ENCODE peak calls at places on chromosomes 13 and 19, in seven cellular contexts. G is NCI-H1436; A is A549; F is cortex of kidney; M is GM23338; Q is HFF-Myc; P is naive thymus-derived CD8-positive, alpha-beta T cell. V is an unnamed sample.

GRCh38 chr13:25927966-25928365 is 123.8 kb downstream of the SHISA2 start:
- DNase-seq in Q (no peak), G (no peak), A (no peak), P (no peak), M (no peak), F (no peak), V (no peak)

GRCh38 chr19:1767464-1767933 is 14.2 kb downstream of the ONECUT3 start:
- DNase-seq in M (no peak), P (peak; percentile 69), Q (no peak), A (peak; percentile 71), G (peak; percentile 38), F (no peak), V (no peak)

GRCh38 chr13:30047154-30047874 is 196.9 kb upstream of the UBL3 start:
- DNase-seq in A (no peak), F (no peak), M (no peak), G (no peak), P (peak; percentile 15), Q (no peak), V (no peak)

GRCh38 chr19:46031781-46032596 is 8.8 kb downstream of the IGFL4 start:
- DNase-seq in M (no peak), A (no peak), Q (no peak), P (no peak), G (no peak), F (no peak), V (no peak)

GRCh38 chr13:53201454-53202225 is 173.0 kb downstream of the OLFM4 start:
- DNase-seq in A (no peak), F (no peak), G (no peak), M (peak; percentile 65), Q (no peak), P (no peak), V (no peak)

GRCh38 chr13:53382008-53382407 is 353.4 kb downstream of the OLFM4 start:
- DNase-seq in Q (no peak), P (no peak), M (peak; percentile 69), G (peak; percentile 2), A (no peak), F (no peak), V (no peak)

GRCh38 chr13:76886292-76887061 is at the start of gene KCTD12:
- DNase-seq in G (peak; percentile 76), A (peak; percentile 14), M (peak; percentile 82), P (peak; percentile 85), Q (peak; percentile 35), F (no peak), V (peak; percentile 94)

GRCh38 chr13:94988654-94989053 is 276.3 kb upstream of the SOX21 start:
- DNase-seq in P (no peak), Q (no peak), M (peak; percentile 55), F (no peak), A (no peak), G (no peak), V (no peak)

GRCh38 chr19:38850976-38851621 is 1.3 kb upstream of the HNRNPL start:
- DNase-seq in P (peak; percentile 58), M (peak; percentile 65), G (no peak), A (no peak), F (no peak), Q (no peak), V (no peak)

GRCh38 chr19:31610036-31610435 is 260.8 kb upstream of the TSHZ3 start:
- DNase-seq in M (no peak), Q (no peak), G (no peak), P (no peak), F (no peak), A (no peak), V (no peak)

GRCh38 chr19:18396471-18397241 is 766 bp downstream of the LRRC25 start:
- DNase-seq in P (no peak), G (no peak), A (no peak), M (no peak), F (no peak), Q (no peak), V (no peak)

GRCh38 chr19:917323-918151 is at the start of gene KISS1R:
- DNase-seq in Q (no peak), A (peak; percentile 51), P (peak; percentile 45), F (no peak), M (peak; percentile 93), G (no peak), V (no peak)

GRCh38 chr13:39498471-39499114 is 104.4 kb downstream of the LHFPL6 start:
- DNase-seq in G (no peak), Q (no peak), F (no peak), A (no peak), P (no peak), M (peak; percentile 58), V (no peak)

GRCh38 chr19:2261438-2262172 is 5.4 kb upstream of the JSRP1 start:
- DNase-seq in G (no peak), F (no peak), A (no peak), Q (no peak), P (no peak), M (peak; percentile 66), V (no peak)

GRCh38 chr19:40374084-40374483 is 15.9 kb downstream of the HIPK4 start:
- DNase-seq in F (no peak), P (no peak), M (no peak), G (no peak), A (no peak), Q (no peak), V (no peak)

GRCh38 chr19:2114218-2114617 is 17.5 kb downstream of the IZUMO4 start:
- DNase-seq in P (no peak), F (no peak), A (no peak), M (no peak), G (no peak), Q (no peak), V (no peak)

GRCh38 chr13:79185580-79185979 is 220.5 kb downstream of the RBM26 start:
- DNase-seq in Q (no peak), A (no peak), G (no peak), M (no peak), P (no peak), F (no peak), V (no peak)

GRCh38 chr19:10625003-10625761 is at the start of gene SLC44A2:
- DNase-seq in F (no peak), Q (no peak), M (peak; percentile 94), G (no peak), A (peak; percentile 46), P (no peak), V (peak; percentile 83)

GRCh38 chr19:622666-623065 is 10.7 kb downstream of the POLRMT start:
- DNase-seq in A (no peak), M (no peak), G (no peak), P (no peak), Q (no peak), F (no peak), V (no peak)

GRCh38 chr19:45657520-45658163 is 10.4 kb upstream of the GIPR start:
- DNase-seq in A (no peak), G (no peak), P (no peak), F (no peak), Q (no peak), M (no peak), V (no peak)

GRCh38 chr13:102402292-102402691 is 444 bp upstream of the FGF14 start:
- DNase-seq in A (no peak), Q (no peak), F (peak; percentile 1), M (peak; percentile 91), P (peak; percentile 26), G (no peak), V (peak; percentile 65)

GRCh38 chr19:44824758-44825157 is 15.9 kb downstream of the BCAM start:
- DNase-seq in M (no peak), Q (no peak), G (no peak), A (no peak), F (no peak), P (no peak), V (no peak)

GRCh38 chr13:40453666-40454030 is 212.8 kb downstream of the FOXO1 start:
- DNase-seq in Q (no peak), A (no peak), G (no peak), F (no peak), M (no peak), P (no peak), V (no peak)

GRCh38 chr13:38223093-38223492 is 126.6 kb upstream of the UFM1 start:
- DNase-seq in P (no peak), A (no peak), F (no peak), G (no peak), Q (no peak), M (peak; percentile 72), V (no peak)

GRCh38 chr13:65378943-65379519 is 1851.1 kb downstream of the PCDH9 start:
- DNase-seq in F (no peak), Q (no peak), A (no peak), P (no peak), G (no peak), M (peak; percentile 32), V (no peak)

GRCh38 chr13:105798541-105798940 is 736.9 kb downstream of the EFNB2 start:
- DNase-seq in G (no peak), Q (no peak), A (no peak), P (no peak), F (no peak), M (no peak), V (no peak)

V was measured in ascending aorta.